ENCODE peak calls at places on chromosomes 3 and 15, in seven cellular contexts. Z, N, O, Q, B, V and K are unnamed samples.

GRCh38 chr3:43621406-43621973 is 321 bp downstream of the ANO10 start:
- DNase-seq in O (peak), N (no peak), Z (no peak), V (no peak), Q (no peak), B (no peak), K (peak)

GRCh38 chr15:60656491-60657284 is 177.7 kb upstream of the ICE2 start:
- DNase-seq in B (no peak), Q (peak), V (no peak), Z (no peak), O (no peak), N (no peak), K (peak)

GRCh38 chr15:25416693-25417092 is 22.1 kb downstream of the UBE3A start:
- DNase-seq in N (no peak), O (no peak), V (peak), Q (no peak), Z (no peak), B (peak), K (no peak)

GRCh38 chr3:130488288-130488687 is 28.7 kb upstream of the COL6A6 start:
- DNase-seq in N (no peak), Q (peak), V (no peak), O (no peak), B (no peak), Z (no peak), K (peak)

GRCh38 chr3:22115581-22115980 is 364.6 kb upstream of the ZNF385D start:
- DNase-seq in O (no peak), Z (no peak), B (no peak), V (peak), N (no peak), Q (no peak), K (no peak)

GRCh38 chr3:31668258-31668657 is 135.5 kb downstream of the STT3B start:
- DNase-seq in V (peak), O (no peak), Q (no peak), N (no peak), Z (no peak), B (no peak), K (no peak)

GRCh38 chr3:108127301-108127988 is 36.6 kb upstream of the CD47 start:
- DNase-seq in V (peak), B (no peak), Q (no peak), Z (no peak), N (no peak), O (no peak), K (no peak)

GRCh38 chr3:45362161-45362560 is 26.2 kb upstream of the LARS2 start:
- DNase-seq in Z (no peak), N (no peak), O (no peak), B (no peak), V (no peak), Q (no peak), K (no peak)

GRCh38 chr3:46001178-46001577 is 5.6 kb upstream of the FYCO1 start:
- DNase-seq in O (no peak), B (no peak), Z (no peak), Q (no peak), N (no peak), V (no peak), K (no peak)

GRCh38 chr15:60761505-60761845 is 282.5 kb upstream of the ICE2 start:
- DNase-seq in Q (no peak), N (no peak), Z (no peak), O (no peak), V (no peak), B (no peak), K (no peak)

GRCh38 chr15:54841906-54842305 is 354.8 kb downstream of the RSL24D1 start:
- DNase-seq in N (no peak), V (no peak), O (no peak), Q (no peak), Z (no peak), B (no peak), K (no peak)

GRCh38 chr3:129820587-129820986 is 72.9 kb downstream of the TMCC1 start:
- DNase-seq in Q (no peak), B (peak), N (no peak), O (no peak), V (no peak), Z (no peak), K (no peak)

GRCh38 chr3:99774467-99774866 is 43.2 kb upstream of the CMSS1 start:
- DNase-seq in O (no peak), B (peak), Z (no peak), N (no peak), V (peak), Q (peak), K (peak)

GRCh38 chr3:134066539-134067310 is 37.0 kb upstream of the SLCO2A1 start:
- DNase-seq in B (peak), V (no peak), Z (no peak), O (peak), N (no peak), Q (no peak), K (peak)

GRCh38 chr3:40828741-40829415 is 304.1 kb downstream of the ZNF621 start:
- DNase-seq in Z (no peak), N (no peak), O (no peak), V (peak), Q (no peak), B (no peak), K (no peak)

GRCh38 chr3:39744746-39745145 is 64.7 kb upstream of the MYRIP start:
- DNase-seq in V (no peak), N (no peak), B (no peak), Q (no peak), O (no peak), Z (no peak), K (no peak)

GRCh38 chr3:129746629-129747028 is 140.2 kb upstream of the PLXND1 start:
- DNase-seq in O (no peak), Q (no peak), V (no peak), N (no peak), B (no peak), Z (no peak), K (no peak)

GRCh38 chr3:48596676-48597407 is 1.7 kb upstream of the COL7A1 start:
- DNase-seq in O (no peak), Z (no peak), Q (no peak), V (no peak), N (no peak), B (no peak), K (no peak)

GRCh38 chr15:77975332-77976119 is 102.0 kb downstream of the TBC1D2B start:
- DNase-seq in O (peak), V (no peak), B (no peak), Z (no peak), N (no peak), Q (no peak), K (no peak)

GRCh38 chr3:53821631-53822068 is 24.6 kb downstream of the CHDH start:
- DNase-seq in O (no peak), Q (no peak), N (no peak), Z (no peak), V (peak), B (no peak), K (peak)

GRCh38 chr3:188248036-188248561 is 94.1 kb downstream of the LPP start:
- DNase-seq in Q (no peak), V (no peak), O (peak), N (no peak), Z (no peak), B (no peak), K (no peak)

GRCh38 chr3:146067048-146067447 is 93.9 kb downstream of the PLOD2 start:
- DNase-seq in B (no peak), O (no peak), Z (no peak), N (peak), Q (peak), V (peak), K (peak)

GRCh38 chr3:13655074-13655913 is 106.4 kb downstream of the FBLN2 start:
- DNase-seq in O (no peak), B (peak), N (peak), Q (peak), Z (no peak), V (no peak), K (peak)

GRCh38 chr3:28973621-28974020 is 307.2 kb upstream of the RBMS3 start:
- DNase-seq in O (no peak), N (no peak), Q (peak), B (no peak), V (peak), Z (no peak), K (peak)

GRCh38 chr3:32510075-32510724 is 7.5 kb upstream of the CMTM6 start:
- DNase-seq in V (peak), N (peak), Z (no peak), Q (peak), O (peak), B (peak), K (peak)

GRCh38 chr3:99505200-99505599 is 133.2 kb upstream of the COL8A1 start:
- DNase-seq in Z (no peak), Q (no peak), N (no peak), O (no peak), V (no peak), B (no peak), K (no peak)

GRCh38 chr3:113659121-113659531 is 37.3 kb downstream of the USF3 start:
- DNase-seq in Q (no peak), Z (no peak), V (no peak), N (no peak), O (no peak), B (no peak), K (no peak)

GRCh38 chr3:195906865-195907729 is 1.3 kb downstream of the TNK2 start:
- DNase-seq in O (peak), Z (no peak), Q (no peak), B (no peak), N (no peak), V (peak), K (no peak)

GRCh38 chr3:14775011-14775410 is 43.8 kb upstream of the FGD5 start:
- DNase-seq in Q (no peak), Z (no peak), N (no peak), V (no peak), B (no peak), O (no peak), K (no peak)

GRCh38 chr3:136664771-136665170 is 87.4 kb downstream of the STAG1 start:
- DNase-seq in N (no peak), Q (peak), O (no peak), B (no peak), V (no peak), Z (no peak), K (no peak)

GRCh38 chr3:172189213-172189612 is 149.8 kb downstream of the FNDC3B start:
- DNase-seq in O (no peak), Z (no peak), V (no peak), N (no peak), B (no peak), Q (no peak), K (no peak)

GRCh38 chr3:165188452-165188851 is 7.7 kb downstream of the SLITRK3 start:
- DNase-seq in O (no peak), B (no peak), V (no peak), Z (no peak), N (no peak), Q (no peak), K (no peak)

GRCh38 chr3:141465221-141465620 is 21.6 kb upstream of the RASA2 start:
- DNase-seq in O (no peak), Z (no peak), V (no peak), B (no peak), Q (peak), N (no peak), K (peak)

GRCh38 chr3:152474585-152474984 is 205.9 kb downstream of the MBNL1 start:
- DNase-seq in O (no peak), V (peak), Z (no peak), B (peak), Q (peak), N (peak), K (peak)

GRCh38 chr15:26667222-26667988 is 105.5 kb downstream of the GABRB3 start:
- DNase-seq in Q (no peak), Z (no peak), B (no peak), N (peak), V (peak), O (no peak), K (no peak)

GRCh38 chr3:23592961-23593931 is 212.5 kb upstream of the UBE2E1 start:
- DNase-seq in V (no peak), Z (no peak), N (no peak), B (no peak), O (no peak), Q (no peak), K (no peak)

GRCh38 chr15:69729167-69729748 is 276.6 kb downstream of the RPLP1 start:
- DNase-seq in O (peak), Q (peak), B (peak), N (no peak), V (no peak), Z (no peak), K (peak)

GRCh38 chr3:127914584-127914983 is 448 bp upstream of the KBTBD12 start:
- DNase-seq in V (no peak), Q (no peak), O (no peak), N (no peak), Z (no peak), B (no peak), K (no peak)
- TF ChIP-seq CTCF in V (no peak), Q (no peak), O (no peak), N (no peak), Z (no peak), B (no peak), K (no peak)

DNA sequence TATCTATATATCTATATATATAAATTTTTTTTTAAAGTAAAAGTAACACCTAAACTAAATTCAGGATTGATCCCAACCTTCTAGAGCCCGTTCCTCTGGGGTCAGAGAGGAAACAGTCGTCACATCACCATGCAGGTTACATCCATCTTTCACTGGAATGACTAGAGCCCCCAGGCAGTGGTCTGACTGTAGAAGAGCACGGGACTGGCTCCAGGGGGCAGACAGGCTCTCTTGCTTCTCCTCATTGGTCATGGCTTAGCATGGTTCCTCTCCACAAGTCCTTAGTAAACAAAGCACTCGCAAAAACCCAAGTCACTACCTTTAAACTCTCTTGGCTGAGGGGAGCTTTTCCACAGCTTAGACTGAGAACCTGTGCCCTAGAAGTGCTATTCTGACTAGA is 110.5 kb downstream of the NR2F2 start:
- DNase-seq in N (no peak), V (no peak), B (no peak), O (no peak), Q (no peak), Z (no peak), K (no peak)
- TF ChIP-seq CTCF in N (no peak), V (no peak), B (no peak), O (no peak), Q (no peak), Z (no peak), K (no peak)

GRCh38 chr3:124118397-124118796 is 126.5 kb upstream of the ROPN1 start:
- DNase-seq in Z (no peak), O (no peak), B (no peak), Q (peak), N (no peak), V (peak), K (peak)
- TF ChIP-seq CTCF in Z (no peak), O (no peak), B (no peak), Q (no peak), N (no peak), V (no peak), K (no peak)

DNA sequence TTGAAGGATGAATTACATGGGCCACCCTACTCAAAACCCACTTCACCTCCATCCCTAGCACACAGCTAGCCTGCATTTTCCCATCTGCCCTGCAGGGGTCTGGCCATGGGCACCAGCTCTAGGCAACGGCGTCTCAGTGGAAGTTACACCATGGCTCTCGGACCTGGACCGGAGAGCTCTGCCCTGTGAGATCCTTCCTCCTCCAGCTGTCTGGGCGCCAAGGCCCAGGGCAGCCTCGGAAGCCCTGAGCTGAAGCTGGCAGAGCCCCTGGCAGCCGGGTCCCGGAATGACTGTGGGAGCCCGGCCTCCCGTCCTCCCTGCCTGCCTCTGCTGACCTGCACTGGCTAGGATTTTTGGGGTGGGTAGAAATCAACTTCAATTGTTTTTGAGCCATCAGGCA is 98.9 kb downstream of the CHSY1 start:
- DNase-seq in V (no peak), Z (no peak), Q (no peak), N (peak), B (no peak), O (no peak), K (no peak)
- TF ChIP-seq CTCF in V (peak), Z (no peak), Q (peak), N (peak), B (peak), O (no peak), K (peak)

GRCh38 chr3:143349455-143349854 is 229.9 kb downstream of the CHST2 start:
- DNase-seq in Q (no peak), B (no peak), O (no peak), Z (no peak), N (no peak), V (no peak), K (no peak)

GRCh38 chr3:143352031-143352623 is 232.6 kb downstream of the CHST2 start:
- DNase-seq in V (no peak), N (no peak), B (peak), Z (no peak), Q (no peak), O (no peak), K (no peak)

GRCh38 chr3:143352850-143353550 is 233.4 kb downstream of the CHST2 start:
- DNase-seq in O (no peak), Q (no peak), V (no peak), N (no peak), Z (no peak), B (peak), K (no peak)

GRCh38 chr3:143344516-143345165 is 225.1 kb downstream of the CHST2 start:
- DNase-seq in Z (no peak), Q (no peak), B (peak), O (no peak), N (no peak), V (no peak), K (no peak)

GRCh38 chr3:143348486-143349327 is 229.1 kb downstream of the CHST2 start:
- DNase-seq in O (no peak), B (no peak), Q (no peak), N (no peak), V (no peak), Z (no peak), K (no peak)
- TF ChIP-seq CTCF in O (no peak), B (no peak), Q (peak), N (no peak), V (no peak), Z (no peak), K (peak)

DNA sequence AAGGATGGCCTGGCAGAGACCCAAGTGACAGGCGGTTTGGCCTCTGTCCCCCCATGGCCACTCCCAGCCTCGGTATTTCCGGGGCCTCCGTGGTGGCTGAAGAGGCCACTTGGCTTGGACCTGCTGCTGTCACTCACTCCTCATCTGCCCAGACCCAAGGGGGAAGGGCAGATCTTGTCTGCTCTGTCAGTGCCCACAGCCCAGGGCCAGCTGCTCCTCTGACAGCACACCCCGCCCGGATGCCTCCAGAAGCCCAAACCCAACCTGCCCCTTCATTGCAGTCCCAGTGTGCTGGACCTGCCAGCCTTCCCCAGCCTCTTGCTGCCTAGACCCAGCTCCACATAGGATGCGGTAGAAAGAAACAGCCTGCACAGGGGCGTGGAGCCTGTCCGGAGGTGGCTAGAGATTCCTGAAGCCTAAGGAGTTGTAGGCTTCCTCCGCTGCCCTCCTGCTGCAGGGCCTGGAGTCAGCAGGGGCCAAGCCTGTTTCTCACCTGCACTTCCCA is 52.0 kb downstream of the MAGEF1 start:
- DNase-seq in N (no peak), B (no peak), Q (peak), V (no peak), O (no peak), Z (no peak), K (peak)
- TF ChIP-seq CTCF in N (no peak), B (no peak), Q (no peak), V (no peak), O (no peak), Z (no peak), K (no peak)